ENCODE peak calls at places on chromosomes 7 and 10, in nine cellular contexts. Y, M, R, I, W, E, N, P and H are unnamed samples. For H3K27me3, the result is how much of the 10 kb centered on the place peaks cover.

GRCh38 chr7:15686209-15686956 is at the start of gene MEOX2:
- DNase-seq in Y (no peak), M (peak), R (no peak), I (no peak), W (peak), E (peak), N (peak), P (no peak), H (peak)

GRCh38 chr7:123135960-123136359 is 63.8 kb downstream of the SLC13A1 start:
- DNase-seq in Y (no peak), M (no peak), R (no peak), I (no peak), W (no peak), E (no peak), N (no peak), P (no peak), H (no peak)

GRCh38 chr10:113062977-113063967 is 113.2 kb downstream of the TCF7L2 start:
- DNase-seq in Y (peak), M (no peak), R (no peak), I (no peak), W (no peak), E (peak), N (no peak), P (no peak), H (peak)

GRCh38 chr7:85659364-85659763 is 472.5 kb upstream of the SEMA3D start:
- DNase-seq in Y (no peak), M (no peak), R (no peak), I (no peak), W (no peak), E (peak), N (no peak), P (no peak), H (no peak)

GRCh38 chr10:126959906-126960685 is 54.9 kb downstream of the DOCK1 start:
- DNase-seq in Y (no peak), M (no peak), R (no peak), I (no peak), W (no peak), E (no peak), N (no peak), P (no peak), H (no peak)

GRCh38 chr7:150368884-150369739 is 490 bp downstream of the REPIN1 start:
- DNase-seq in Y (peak), M (peak), R (peak), I (no peak), W (peak), E (peak), N (peak), P (peak), H (peak)

GRCh38 chr10:74206727-74207126 is 55.7 kb downstream of the ADK start:
- DNase-seq in Y (peak), M (no peak), R (no peak), I (no peak), W (no peak), E (no peak), N (peak), P (no peak), H (no peak)

GRCh38 chr7:159149488-159149887 is 4.8 kb upstream of the VIPR2 start:
- DNase-seq in Y (peak), M (no peak), R (no peak), I (no peak), W (no peak), E (no peak), N (no peak), P (peak), H (no peak)

GRCh38 chr7:101172854-101173751 is 7.0 kb downstream of the NAT16 start:
- DNase-seq in Y (no peak), M (no peak), R (no peak), I (peak), W (peak), E (peak), N (no peak), P (no peak), H (no peak)

GRCh38 chr7:28853150-28853549 is 105.0 kb downstream of the TRIL start:
- DNase-seq in Y (peak), M (no peak), R (no peak), I (no peak), W (no peak), E (no peak), N (no peak), P (no peak), H (no peak)

GRCh38 chr7:105577251-105577650 is 4.0 kb downstream of the EFCAB10 start:
- DNase-seq in Y (peak), M (no peak), R (no peak), I (no peak), W (no peak), E (peak), N (no peak), P (no peak), H (no peak)

GRCh38 chr7:134113655-134114054 is 13.5 kb upstream of the LRGUK start:
- DNase-seq in Y (no peak), M (no peak), R (no peak), I (no peak), W (no peak), E (no peak), N (no peak), P (no peak), H (no peak)

GRCh38 chr7:105989686-105990085 is 26.6 kb downstream of the CDHR3 start:
- DNase-seq in Y (no peak), M (no peak), R (no peak), I (no peak), W (no peak), E (no peak), N (no peak), P (no peak), H (no peak)

GRCh38 chr7:50653116-50653854 is 88.1 kb upstream of the DDC start:
- DNase-seq in Y (no peak), M (peak), R (no peak), I (no peak), W (peak), E (peak), N (peak), P (no peak), H (no peak)

GRCh38 chr10:6977641-6978627 is 397.9 kb upstream of the PRKCQ start:
- DNase-seq in Y (no peak), M (no peak), R (no peak), I (no peak), W (no peak), E (no peak), N (no peak), P (no peak), H (no peak)

GRCh38 chr10:133180192-133180914 is 20.3 kb downstream of the KNDC1 start:
- DNase-seq in Y (no peak), M (no peak), R (no peak), I (no peak), W (no peak), E (no peak), N (no peak), P (peak), H (no peak)
- H3K27me3 ChIP-seq in Y (under half), M (under half), R (under half), I (under half), W (under half), E (under half), N (under half), P (under half), H (under half)

GRCh38 chr10:49608925-49609282 is 1.2 kb upstream of the SLC18A3 start:
- DNase-seq in Y (no peak), M (peak), R (no peak), I (no peak), W (no peak), E (no peak), N (no peak), P (peak), H (no peak)
- H3K27me3 ChIP-seq in Y (under half), M (under half), R (half or more), I (half or more), W (half or more), E (half or more), N (half or more), P (half or more), H (half or more)

DNA sequence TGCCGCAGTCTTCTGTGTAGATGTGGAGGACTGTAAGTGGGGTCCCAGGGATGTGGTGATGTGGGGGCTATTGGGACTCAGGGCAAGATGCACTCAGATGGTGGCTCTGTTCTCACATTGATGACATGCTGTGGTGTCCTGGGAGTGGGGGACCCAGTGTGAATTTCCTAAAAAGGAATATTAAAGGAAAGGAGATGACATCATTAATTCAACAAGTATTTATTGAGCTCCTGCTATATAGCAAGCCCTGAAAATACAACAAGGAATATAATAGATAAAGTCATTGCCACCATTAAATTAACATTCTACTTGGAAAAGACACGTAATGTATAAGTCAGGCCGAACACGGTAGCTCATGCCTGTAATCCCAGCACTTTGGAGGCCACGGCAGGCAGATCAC is 61.9 kb upstream of the MNX1 start:
- DNase-seq in Y (no peak), M (peak), R (no peak), I (no peak), W (no peak), E (no peak), N (no peak), P (no peak), H (no peak)
- H3K27me3 ChIP-seq in Y (under half), M (under half), R (under half), I (under half), W (under half), E (under half), N (under half), P (under half), H (under half)

GRCh38 chr7:55207423-55207822 is 157.7 kb upstream of the LANCL2 start:
- DNase-seq in Y (no peak), M (no peak), R (no peak), I (no peak), W (no peak), E (no peak), N (no peak), P (peak), H (no peak)
- H3K27me3 ChIP-seq in Y (under half), M (under half), R (under half), I (under half), W (under half), E (under half), N (under half), P (under half), H (under half)

GRCh38 chr10:20228748-20229147 is 412.5 kb downstream of the PLXDC2 start:
- DNase-seq in Y (no peak), M (no peak), R (no peak), I (no peak), W (no peak), E (no peak), N (no peak), P (no peak), H (no peak)
- H3K27me3 ChIP-seq in Y (under half), M (under half), R (under half), I (under half), W (under half), E (under half), N (under half), P (under half), H (under half)

GRCh38 chr7:2616973-2617709 is 14.6 kb upstream of the TTYH3 start:
- DNase-seq in Y (peak), M (no peak), R (no peak), I (no peak), W (no peak), E (no peak), N (no peak), P (no peak), H (no peak)

GRCh38 chr7:2616387-2616966 is 15.3 kb upstream of the TTYH3 start:
- DNase-seq in Y (no peak), M (no peak), R (no peak), I (no peak), W (no peak), E (no peak), N (no peak), P (no peak), H (no peak)

GRCh38 chr7:2617710-2617975 is 14.1 kb upstream of the TTYH3 start:
- DNase-seq in Y (no peak), M (no peak), R (no peak), I (no peak), W (no peak), E (no peak), N (no peak), P (no peak), H (no peak)

GRCh38 chr7:2621061-2621828 is 10.5 kb upstream of the TTYH3 start:
- DNase-seq in Y (peak), M (peak), R (no peak), I (no peak), W (peak), E (peak), N (no peak), P (peak), H (peak)

DNA sequence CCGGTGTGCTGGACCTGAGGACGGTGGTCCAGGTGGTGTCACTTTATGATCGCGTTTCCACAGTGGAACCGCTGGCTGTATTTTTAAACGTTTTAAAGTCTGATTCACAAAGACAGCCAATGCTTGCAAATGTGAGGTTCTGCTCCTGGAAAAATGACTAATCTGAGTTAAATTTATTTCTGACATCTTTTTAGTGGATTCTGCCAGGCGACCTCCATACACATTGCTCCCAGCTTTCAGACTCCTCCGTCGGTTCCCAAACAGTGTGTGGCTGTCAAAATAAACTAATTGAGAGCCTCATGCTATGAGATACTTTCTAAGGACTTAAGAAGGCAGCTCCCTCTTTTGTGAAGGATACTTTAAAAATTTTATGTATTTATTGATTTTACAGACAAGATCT is 12.7 kb upstream of the TTYH3 start:
- DNase-seq in Y (no peak), M (no peak), R (no peak), I (peak), W (no peak), E (no peak), N (no peak), P (no peak), H (peak)
- H3K27me3 ChIP-seq in Y (under half), M (under half), R (under half), I (under half), W (under half), E (under half), N (under half), P (under half), H (under half)

GRCh38 chr7:128136215-128136597 is 104.9 kb upstream of the LEP start:
- DNase-seq in Y (no peak), M (no peak), R (no peak), I (no peak), W (no peak), E (no peak), N (no peak), P (no peak), H (no peak)
- H3K27me3 ChIP-seq in Y (under half), M (under half), R (under half), I (half or more), W (under half), E (under half), N (half or more), P (under half), H (under half)

GRCh38 chr10:79203833-79204232 is 135.1 kb downstream of the ZMIZ1 start:
- DNase-seq in Y (peak), M (no peak), R (no peak), I (no peak), W (no peak), E (no peak), N (no peak), P (no peak), H (no peak)

GRCh38 chr10:79200346-79200745 is 131.6 kb downstream of the ZMIZ1 start:
- DNase-seq in Y (no peak), M (no peak), R (no peak), I (no peak), W (no peak), E (no peak), N (no peak), P (no peak), H (no peak)

GRCh38 chr10:79202188-79203013 is 133.6 kb downstream of the ZMIZ1 start:
- DNase-seq in Y (peak), M (peak), R (no peak), I (no peak), W (no peak), E (peak), N (no peak), P (peak), H (no peak)

GRCh38 chr10:79201706-79202105 is 132.9 kb downstream of the ZMIZ1 start:
- DNase-seq in Y (no peak), M (no peak), R (no peak), I (no peak), W (no peak), E (no peak), N (no peak), P (no peak), H (no peak)

GRCh38 chr10:79203014-79203675 is 134.4 kb downstream of the ZMIZ1 start:
- DNase-seq in Y (peak), M (no peak), R (no peak), I (no peak), W (no peak), E (no peak), N (no peak), P (no peak), H (no peak)
- H3K27me3 ChIP-seq in Y (under half), M (under half), R (under half), I (under half), W (under half), E (under half), N (under half), P (under half), H (under half)

GRCh38 chr7:132941905-132942304 is 140.0 kb downstream of the CHCHD3 start:
- DNase-seq in Y (no peak), M (no peak), R (no peak), I (no peak), W (no peak), E (no peak), N (no peak), P (no peak), H (no peak)

GRCh38 chr7:132942721-132943120 is 139.2 kb downstream of the CHCHD3 start:
- DNase-seq in Y (no peak), M (no peak), R (no peak), I (no peak), W (no peak), E (no peak), N (no peak), P (no peak), H (peak)

GRCh38 chr7:132941433-132941832 is 140.5 kb downstream of the CHCHD3 start:
- DNase-seq in Y (no peak), M (no peak), R (no peak), I (no peak), W (no peak), E (no peak), N (no peak), P (no peak), H (no peak)

GRCh38 chr7:132937286-132937685 is 144.6 kb downstream of the CHCHD3 start:
- DNase-seq in Y (no peak), M (no peak), R (no peak), I (no peak), W (no peak), E (peak), N (no peak), P (no peak), H (no peak)

GRCh38 chr7:132939495-132939894 is 142.4 kb downstream of the CHCHD3 start:
- DNase-seq in Y (no peak), M (no peak), R (no peak), I (no peak), W (no peak), E (no peak), N (no peak), P (no peak), H (no peak)
- H3K27me3 ChIP-seq in Y (under half), M (under half), R (under half), I (under half), W (under half), E (under half), N (under half), P (under half), H (under half)

GRCh38 chr7:155494551-155494950 is 36.6 kb downstream of the EN2 start:
- DNase-seq in Y (no peak), M (no peak), R (no peak), I (no peak), W (no peak), E (no peak), N (no peak), P (no peak), H (no peak)
- H3K27me3 ChIP-seq in Y (half or more), M (under half), R (under half), I (under half), W (under half), E (under half), N (under half), P (under half), H (under half)